ENCODE peak calls at places on chromosome 21, in six cellular contexts. W is kidney; F is RWPE2; T is neural progenitor cell; I is CD8-positive, alpha-beta T cell; L is lower lobe of right lung. N is an unnamed sample. For H3K4me1, the result is how much of the 10 kb centered on the place peaks cover.

GRCh38 chr21:17352937-17353655 is 159.7 kb upstream of the CXADR start:
- DNase-seq in T (no peak), W (no peak), I (no peak), L (no peak), F (no peak), N (no peak)

GRCh38 chr21:28632718-28633408 is 359.8 kb downstream of the LTN1 start:
- DNase-seq in F (peak), L (no peak), T (peak), W (no peak), I (no peak), N (no peak)

GRCh38 chr21:17387030-17387617 is 125.7 kb upstream of the CXADR start:
- DNase-seq in L (no peak), W (no peak), I (no peak), T (peak), F (no peak), N (peak)

GRCh38 chr21:44425307-44425894 is 29.9 kb upstream of the LRRC3 start:
- DNase-seq in T (no peak), L (peak), I (no peak), F (peak), W (peak), N (peak)

GRCh38 chr21:44800971-44801467 is 601 bp downstream of the UBE2G2 start:
- DNase-seq in W (no peak), T (peak), I (no peak), L (no peak), F (no peak), N (no peak)

GRCh38 chr21:23578027-23578426 is 2029.3 kb downstream of the MRPL39 start:
- DNase-seq in F (no peak), W (no peak), I (no peak), L (no peak), T (no peak), N (no peak)

GRCh38 chr21:29005696-29006095 is 13.0 kb upstream of the LTN1 start:
- DNase-seq in L (no peak), W (no peak), I (no peak), T (no peak), F (no peak), N (no peak)

GRCh38 chr21:17925900-17926299 is 106.7 kb upstream of the C21orf91 start:
- DNase-seq in I (no peak), T (peak), F (no peak), W (no peak), L (no peak), N (no peak)

GRCh38 chr21:33369586-33369985 is 33.6 kb upstream of the IFNGR2 start:
- DNase-seq in T (no peak), L (no peak), F (no peak), W (no peak), I (no peak), N (no peak)

GRCh38 chr21:26444646-26445045 is 128.4 kb downstream of the CYYR1 start:
- DNase-seq in L (no peak), W (no peak), F (no peak), I (no peak), T (no peak), N (no peak)

GRCh38 chr21:26447932-26448331 is 125.2 kb downstream of the CYYR1 start:
- DNase-seq in F (no peak), I (no peak), L (no peak), T (no peak), W (no peak), N (no peak)

GRCh38 chr21:26443867-26444266 is 129.2 kb downstream of the CYYR1 start:
- DNase-seq in T (no peak), I (no peak), W (no peak), F (no peak), L (no peak), N (no peak)

GRCh38 chr21:26443291-26443690 is 129.8 kb downstream of the CYYR1 start:
- DNase-seq in F (no peak), W (no peak), T (no peak), L (no peak), I (no peak), N (no peak)

GRCh38 chr21:26445440-26445839 is 127.6 kb downstream of the CYYR1 start:
- DNase-seq in W (no peak), T (no peak), I (no peak), F (no peak), L (no peak), N (no peak)
- H3K27ac ChIP-seq in W (no peak), T (no peak), I (no peak), F (no peak), L (no peak), N (no peak)

GRCh38 chr21:38989097-38989744 is 183.5 kb downstream of the ETS2 start:
- DNase-seq in L (no peak), T (no peak), F (no peak), W (no peak), I (no peak), N (no peak)
- H3K4me1 ChIP-seq in L (half or more), T (half or more), F (under half), W (under half), I (under half), N (under half)

GRCh38 chr21:37358392-37358791 is 8.2 kb upstream of the DYRK1A start:
- DNase-seq in I (no peak), L (no peak), W (no peak), T (no peak), F (no peak), N (no peak)

GRCh38 chr21:37357691-37358090 is 8.9 kb upstream of the DYRK1A start:
- DNase-seq in L (no peak), W (no peak), F (no peak), T (no peak), I (no peak), N (no peak)

DNA sequence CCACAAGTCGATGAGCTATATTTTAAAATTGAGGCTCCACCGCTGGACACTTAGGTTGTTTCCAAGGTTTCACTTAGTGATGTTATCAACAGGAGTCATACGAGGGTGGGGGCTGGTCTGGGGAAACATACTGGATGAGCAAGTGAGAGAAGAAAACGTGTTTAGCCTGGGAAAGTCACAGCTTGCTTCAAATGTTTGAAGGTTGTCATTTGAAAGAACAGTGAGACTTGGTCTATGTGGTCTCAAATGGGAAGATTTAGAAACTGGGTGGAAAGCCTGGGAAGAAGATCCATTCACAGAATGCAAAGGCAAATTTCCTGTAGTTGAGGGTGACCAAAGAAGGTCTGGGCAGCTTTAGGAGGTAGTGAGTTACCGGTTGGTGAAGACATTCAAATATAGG is 9.9 kb upstream of the DYRK1A start:
- DNase-seq in L (no peak), T (no peak), W (no peak), F (no peak), I (no peak), N (no peak)
- H3K27ac ChIP-seq in L (no peak), T (no peak), W (no peak), F (no peak), I (no peak), N (no peak)

GRCh38 chr21:45984584-45985095 is 3.1 kb downstream of the COL6A1 start:
- DNase-seq in F (no peak), L (no peak), I (no peak), W (no peak), T (no peak), N (no peak)
- H3K4me1 ChIP-seq in F (under half), L (under half), I (under half), W (under half), T (under half), N (under half)

GRCh38 chr21:42098957-42099547 is 27.9 kb downstream of the UMODL1 start:
- DNase-seq in W (no peak), I (no peak), F (no peak), T (no peak), L (peak), N (no peak)

GRCh38 chr21:42097274-42097673 is 26.2 kb downstream of the UMODL1 start:
- DNase-seq in L (no peak), W (no peak), T (no peak), F (no peak), I (no peak), N (no peak)

GRCh38 chr21:42095581-42095980 is 24.5 kb downstream of the UMODL1 start:
- DNase-seq in F (no peak), L (no peak), T (no peak), I (no peak), W (no peak), N (no peak)

GRCh38 chr21:42096593-42096992 is 25.5 kb downstream of the UMODL1 start:
- DNase-seq in W (no peak), F (no peak), I (no peak), T (no peak), L (no peak), N (no peak)

DNA sequence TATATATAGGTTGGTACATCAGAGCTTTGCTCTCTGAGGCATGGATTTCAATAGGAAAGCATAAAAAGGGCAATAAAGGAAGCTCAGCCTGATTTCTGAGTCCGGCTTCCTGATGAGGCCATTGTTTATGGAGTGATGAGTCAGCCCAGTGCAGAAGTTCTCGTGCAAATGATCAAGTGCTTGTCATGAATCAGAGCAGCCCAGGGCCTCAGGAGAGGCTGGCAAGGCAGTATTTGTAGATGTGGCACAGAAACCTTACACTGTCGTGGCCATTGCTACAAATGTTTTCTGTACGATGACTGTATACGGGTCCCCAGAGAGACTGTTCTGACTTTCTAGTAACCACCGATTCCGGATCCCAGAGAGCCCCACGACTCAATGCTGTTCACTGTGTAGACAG is 26.7 kb downstream of the UMODL1 start:
- DNase-seq in I (no peak), T (no peak), F (no peak), W (peak), L (no peak), N (no peak)
- H3K27ac ChIP-seq in I (no peak), T (no peak), F (peak), W (no peak), L (no peak), N (no peak)

GRCh38 chr21:15446193-15446592 is 283.6 kb upstream of the USP25 start:
- DNase-seq in I (no peak), L (no peak), F (no peak), T (no peak), W (peak), N (no peak)

GRCh38 chr21:15442743-15443142 is 287.0 kb upstream of the USP25 start:
- DNase-seq in L (no peak), I (no peak), T (no peak), W (no peak), F (no peak), N (no peak)

GRCh38 chr21:15443740-15444117 is 286.1 kb upstream of the USP25 start:
- DNase-seq in W (no peak), L (no peak), T (no peak), I (no peak), F (no peak), N (no peak)

GRCh38 chr21:15444118-15444960 is 285.4 kb upstream of the USP25 start:
- DNase-seq in F (no peak), T (no peak), W (peak), I (no peak), L (no peak), N (no peak)

DNA sequence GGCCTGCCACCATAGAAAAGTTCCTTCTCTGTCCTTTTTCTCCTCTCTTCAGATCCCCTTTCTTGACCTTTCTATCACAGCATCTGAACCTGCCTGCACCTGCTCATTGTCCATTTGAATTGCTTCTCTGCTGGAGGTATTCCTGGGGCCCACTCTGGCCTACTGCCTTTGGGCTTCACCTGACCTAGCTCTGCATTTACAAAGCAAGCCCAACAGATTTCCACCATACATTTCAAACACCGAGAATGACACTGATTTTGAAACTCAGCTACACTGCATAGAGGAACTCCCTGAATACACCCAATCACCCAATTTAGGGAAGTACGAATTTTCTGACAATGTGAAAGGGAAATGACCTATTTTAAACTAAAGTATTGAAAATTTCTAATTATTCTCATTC is 284.5 kb upstream of the USP25 start:
- DNase-seq in I (no peak), F (no peak), W (no peak), T (no peak), L (no peak), N (no peak)
- H3K4me1 ChIP-seq in I (under half), F (under half), W (under half), T (under half), L (under half), N (under half)